ENCODE peak calls at places on chromosomes 13 and 19, in ten cellular contexts. U, O, X, T, Z, S, F, B, P and D are unnamed samples. For H3K4me1, the result is how much of the 10 kb centered on the place peaks cover.

GRCh38 chr13:25281193-25281936 is 5.9 kb downstream of the MTMR6 start:
- DNase-seq in U (no peak), X (no peak), S (no peak), T (no peak), O (no peak), F (no peak), P (no peak), Z (no peak), B (no peak), D (no peak)

GRCh38 chr19:19697589-19697988 is 28.9 kb downstream of the ZNF101 start:
- DNase-seq in P (no peak), T (no peak), O (no peak), Z (no peak), X (no peak), B (no peak), U (no peak), S (no peak), F (no peak), D (no peak)

GRCh38 chr13:111474136-111475002 is 153.9 kb downstream of the TEX29 start:
- DNase-seq in O (no peak), S (no peak), Z (no peak), F (peak), X (no peak), T (no peak), U (no peak), P (no peak), B (no peak), D (peak)

GRCh38 chr13:39602614-39603366 is at the start of gene LHFPL6:
- DNase-seq in P (peak), Z (peak), F (peak), U (peak), O (peak), S (peak), B (peak), X (peak), T (peak), D (peak)

GRCh38 chr13:86563308-86563707 is 764.1 kb upstream of the SLITRK6 start:
- DNase-seq in X (no peak), P (no peak), O (no peak), B (no peak), F (peak), U (no peak), Z (no peak), T (no peak), S (no peak), D (no peak)

GRCh38 chr13:108003626-108004025 is 211.7 kb downstream of the LIG4 start:
- DNase-seq in P (no peak), S (no peak), U (no peak), Z (no peak), T (no peak), B (peak), X (no peak), F (peak), O (no peak), D (no peak)

GRCh38 chr13:43545317-43545874 is 241.4 kb downstream of the ENOX1 start:
- DNase-seq in U (no peak), P (no peak), T (no peak), F (no peak), X (peak), S (no peak), B (peak), Z (no peak), O (no peak), D (no peak)

GRCh38 chr13:31945202-31945978 is 86.2 kb upstream of the FRY start:
- DNase-seq in B (peak), U (peak), X (peak), P (peak), T (peak), F (peak), Z (peak), S (no peak), O (peak), D (peak)

GRCh38 chr19:34096020-34096915 is 76.0 kb upstream of the LSM14A start:
- DNase-seq in B (no peak), U (no peak), X (no peak), S (no peak), O (no peak), F (peak), P (no peak), T (no peak), Z (no peak), D (peak)

GRCh38 chr13:111621164-111621563 is 300.7 kb downstream of the TEX29 start:
- DNase-seq in S (no peak), U (no peak), T (no peak), F (no peak), O (no peak), P (no peak), Z (no peak), X (no peak), B (no peak), D (no peak)

GRCh38 chr13:18236528-18236815 is 945.2 kb downstream of the TUBA3C start:
- DNase-seq in T (no peak), F (no peak), X (no peak), B (no peak), P (no peak), U (no peak), O (no peak), S (no peak), Z (no peak), D (no peak)

GRCh38 chr19:31338069-31338767 is 11.0 kb downstream of the TSHZ3 start:
- DNase-seq in O (no peak), B (peak), U (no peak), F (no peak), X (peak), Z (peak), S (no peak), T (no peak), P (peak), D (peak)

GRCh38 chr19:45250832-45251451 is at the start of gene MARK4:
- DNase-seq in T (peak), O (peak), S (no peak), P (peak), F (peak), B (peak), U (peak), X (peak), Z (no peak), D (peak)

GRCh38 chr13:31168736-31169135 is 7.0 kb upstream of the HSPH1 start:
- DNase-seq in U (no peak), T (no peak), P (no peak), X (no peak), B (no peak), O (peak), F (no peak), Z (no peak), S (no peak), D (no peak)

GRCh38 chr13:81148822-81149221 is 807.9 kb upstream of the SPRY2 start:
- DNase-seq in O (no peak), U (no peak), B (no peak), S (no peak), P (no peak), F (no peak), Z (no peak), T (no peak), X (no peak), D (no peak)

GRCh38 chr13:100139822-100140221 is 50.9 kb downstream of the PCCA start:
- DNase-seq in B (no peak), O (no peak), Z (no peak), P (no peak), X (no peak), F (no peak), T (no peak), S (no peak), U (no peak), D (no peak)

GRCh38 chr19:16380314-16380695 is 55.7 kb downstream of the KLF2 start:
- DNase-seq in Z (no peak), B (no peak), S (no peak), F (no peak), T (no peak), X (no peak), O (no peak), P (no peak), U (no peak), D (no peak)

GRCh38 chr13:45436953-45437352 is 18.8 kb upstream of the SLC25A30 start:
- DNase-seq in B (no peak), P (no peak), X (no peak), Z (no peak), T (no peak), O (no peak), F (no peak), U (no peak), S (no peak), D (no peak)

GRCh38 chr19:46192990-46193650 is 36.4 kb upstream of the IGFL1 start:
- DNase-seq in T (peak), S (no peak), X (no peak), B (peak), O (peak), P (no peak), F (peak), Z (peak), U (no peak), D (no peak)

GRCh38 chr13:40508112-40508511 is 158.3 kb downstream of the FOXO1 start:
- DNase-seq in S (no peak), U (no peak), B (no peak), O (no peak), X (peak), T (no peak), P (no peak), F (no peak), Z (no peak), D (no peak)

GRCh38 chr19:7497292-7497691 is 8.5 kb upstream of the PEX11G start:
- DNase-seq in Z (no peak), S (no peak), T (no peak), O (no peak), U (no peak), F (no peak), B (peak), P (no peak), X (no peak), D (peak)

GRCh38 chr19:48632692-48633147 is 4.5 kb downstream of the DBP start:
- DNase-seq in F (no peak), S (no peak), B (no peak), U (no peak), Z (no peak), O (no peak), P (no peak), X (no peak), T (no peak), D (peak)

GRCh38 chr19:54465367-54466109 is 2.0 kb upstream of the LENG9 start:
- DNase-seq in P (no peak), O (peak), X (no peak), F (no peak), B (no peak), U (no peak), T (no peak), S (no peak), Z (no peak), D (no peak)

GRCh38 chr13:97460004-97460756 is 26.2 kb downstream of the RAP2A start:
- DNase-seq in Z (no peak), O (no peak), S (no peak), F (no peak), T (no peak), B (no peak), P (no peak), U (no peak), X (no peak), D (no peak)

GRCh38 chr19:6699935-6700334 is 20.5 kb downstream of the C3 start:
- DNase-seq in O (no peak), B (no peak), S (no peak), T (no peak), X (no peak), P (no peak), F (no peak), Z (no peak), U (no peak), D (no peak)

GRCh38 chr13:93345642-93346220 is 119.1 kb downstream of the GPC6 start:
- DNase-seq in X (no peak), F (no peak), T (no peak), S (no peak), B (no peak), U (no peak), P (no peak), Z (no peak), O (no peak), D (no peak)

DNA sequence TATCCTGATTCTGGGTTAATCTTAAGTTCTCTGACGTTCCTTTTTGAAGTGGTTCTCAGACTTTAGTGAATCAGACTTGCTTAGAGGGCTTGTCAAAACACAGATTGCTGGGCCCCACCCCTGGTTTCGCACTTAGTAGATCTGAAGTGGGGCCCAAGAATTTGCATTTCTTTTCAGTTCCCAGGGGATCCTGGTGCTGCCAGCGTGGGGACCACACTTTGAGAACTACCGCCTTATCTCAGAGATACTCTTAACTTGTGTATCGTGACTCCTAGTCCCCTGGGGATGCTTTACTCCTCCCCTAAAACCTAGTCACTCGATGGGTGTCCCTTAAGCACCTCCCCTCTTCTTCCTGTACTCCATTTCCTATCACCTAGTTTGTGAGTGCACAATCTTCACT is 5.6 kb downstream of the KRTDAP start:
- DNase-seq in U (no peak), P (no peak), Z (no peak), O (no peak), B (no peak), X (no peak), T (no peak), S (no peak), F (no peak), D (no peak)
- H3K4me1 ChIP-seq in U (under half), P (under half), Z (under half), O (under half), B (under half), X (under half), T (under half), S (under half), F (under half), D (under half)

GRCh38 chr13:41914552-41914951 is 46.4 kb downstream of the VWA8 start:
- DNase-seq in P (no peak), B (no peak), S (no peak), U (no peak), X (no peak), O (no peak), F (no peak), T (no peak), Z (no peak), D (no peak)
- H3K4me1 ChIP-seq in P (under half), B (under half), S (under half), U (half or more), X (under half), O (under half), F (under half), T (half or more), Z (under half), D (under half)

DNA sequence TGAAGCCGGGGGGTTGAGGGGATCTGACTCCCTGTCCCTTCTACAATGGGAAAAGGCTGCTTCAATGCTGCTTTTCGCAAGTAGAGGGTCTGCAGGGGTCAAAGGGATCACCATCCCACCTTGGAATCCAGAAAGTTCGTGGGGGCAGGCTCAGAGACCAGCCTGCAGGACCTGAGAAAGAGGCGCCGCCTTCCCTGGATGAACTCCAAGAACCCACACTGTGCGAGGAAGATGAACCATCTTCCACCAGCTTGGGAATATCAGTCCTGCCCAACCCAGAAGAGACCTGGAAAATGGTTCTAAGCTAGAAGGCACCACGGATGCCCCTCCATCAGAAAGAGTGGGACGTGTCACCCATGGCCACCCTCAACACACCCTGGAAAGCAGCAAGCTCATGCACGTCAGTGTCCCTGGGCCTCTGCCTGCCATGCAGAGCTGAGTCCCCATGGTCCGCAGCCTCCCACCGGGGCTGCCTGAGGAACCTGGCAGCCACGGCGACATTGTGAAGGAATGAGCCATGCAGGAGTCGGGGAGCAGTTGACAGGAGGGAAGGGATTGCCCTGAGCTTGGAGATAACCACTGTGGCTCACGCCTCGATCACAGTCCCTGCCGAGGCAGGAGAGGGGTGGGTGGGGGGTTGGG is 14.6 kb downstream of the RAB3D start:
- DNase-seq in X (peak), P (no peak), S (no peak), B (peak), Z (no peak), F (no peak), U (no peak), O (no peak), T (no peak), D (no peak)
- H3K4me1 ChIP-seq in X (under half), P (under half), S (under half), B (under half), Z (under half), F (under half), U (under half), O (under half), T (under half), D (under half)

GRCh38 chr13:27432612-27433210 is 8.3 kb downstream of the GTF3A start:
- DNase-seq in O (no peak), Z (no peak), T (no peak), B (no peak), P (no peak), S (no peak), F (no peak), X (no peak), U (no peak), D (no peak)

GRCh38 chr13:27427663-27428062 is 3.2 kb downstream of the GTF3A start:
- DNase-seq in O (no peak), U (no peak), Z (no peak), B (no peak), P (no peak), S (no peak), X (no peak), F (no peak), T (no peak), D (no peak)

GRCh38 chr13:27428160-27428559 is 3.7 kb downstream of the GTF3A start:
- DNase-seq in B (no peak), F (no peak), T (no peak), X (no peak), S (no peak), Z (no peak), U (no peak), O (no peak), P (no peak), D (no peak)

GRCh38 chr13:27437126-27437525 is 12.7 kb downstream of the GTF3A start:
- DNase-seq in U (no peak), F (no peak), Z (no peak), P (no peak), T (no peak), S (no peak), B (no peak), O (no peak), X (no peak), D (no peak)

DNA sequence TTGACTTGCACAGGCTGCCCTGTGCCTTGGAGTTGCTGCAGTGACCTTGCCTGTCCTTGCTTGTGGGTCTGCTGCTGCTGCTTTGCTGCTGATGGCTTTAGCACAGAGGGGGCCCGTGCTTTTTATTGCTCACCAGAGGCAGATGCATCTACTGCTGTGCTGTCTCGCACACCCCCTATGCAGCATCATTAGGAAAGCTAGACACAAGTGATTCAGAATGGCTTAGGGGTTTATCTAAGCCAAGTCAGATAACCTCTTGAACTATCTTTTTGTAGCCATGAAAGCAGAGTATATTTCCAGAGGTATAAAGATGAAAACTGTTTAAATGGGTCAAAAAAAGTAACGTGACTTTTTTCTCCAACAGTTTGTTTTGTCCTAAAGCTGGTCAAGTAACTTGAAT is 7.8 kb downstream of the GTF3A start:
- DNase-seq in S (no peak), P (no peak), T (no peak), O (no peak), B (no peak), Z (no peak), F (no peak), U (no peak), X (no peak), D (no peak)
- H3K4me1 ChIP-seq in S (under half), P (under half), T (under half), O (under half), B (under half), Z (under half), F (under half), U (under half), X (under half), D (under half)

GRCh38 chr19:13089857-13090507 is 12.7 kb downstream of the LYL1 start:
- DNase-seq in S (no peak), X (no peak), Z (no peak), B (no peak), F (no peak), U (no peak), T (no peak), P (no peak), O (no peak), D (no peak)
- H3K4me1 ChIP-seq in S (under half), X (under half), Z (half or more), B (under half), F (under half), U (half or more), T (under half), P (under half), O (under half), D (under half)